ENCODE peak calls at places on chromosomes 16 and 17, in six cellular contexts. A, N, D, Q, E and X are unnamed samples.

GRCh38 chr17:79843917-79844815 is 4.9 kb upstream of the CBX4 start:
- DNase-seq in E (peak), N (no peak), A (peak), Q (no peak), D (no peak), X (peak)

GRCh38 chr16:70579648-70580630 is 56.3 kb downstream of the SF3B3 start:
- DNase-seq in A (peak), Q (no peak), N (no peak), D (peak), E (no peak), X (no peak)

GRCh38 chr16:88321635-88322499 is 60.9 kb upstream of the ZNF469 start:
- DNase-seq in D (no peak), N (no peak), A (no peak), E (no peak), Q (no peak), X (no peak)

GRCh38 chr17:74130276-74130675 is 73.2 kb upstream of the RPL38 start:
- DNase-seq in D (no peak), E (no peak), A (peak), Q (no peak), N (no peak), X (no peak)

GRCh38 chr17:17732892-17733670 is 51.8 kb downstream of the RAI1 start:
- DNase-seq in E (no peak), D (no peak), A (no peak), Q (no peak), N (no peak), X (no peak)

GRCh38 chr17:75514299-75515228 is 773 bp downstream of the CASKIN2 start:
- DNase-seq in E (peak), Q (no peak), D (no peak), N (no peak), A (peak), X (peak)

GRCh38 chr16:54320895-54321294 is 34.3 kb upstream of the IRX3 start:
- DNase-seq in N (no peak), D (no peak), Q (no peak), A (no peak), E (no peak), X (no peak)

GRCh38 chr17:32385121-32385520 is 35.2 kb downstream of the ZNF207 start:
- DNase-seq in A (no peak), D (no peak), Q (no peak), E (no peak), N (no peak), X (no peak)

GRCh38 chr17:19703106-19703775 is 13.1 kb downstream of the SLC47A2 start:
- DNase-seq in E (no peak), D (no peak), A (no peak), N (no peak), Q (no peak), X (no peak)

GRCh38 chr17:68383443-68384321 is 73.6 kb downstream of the WIPI1 start:
- DNase-seq in A (no peak), Q (peak), N (peak), D (no peak), E (no peak), X (no peak)

GRCh38 chr17:63151981-63152523 is 186.0 kb downstream of the TANC2 start:
- DNase-seq in N (no peak), Q (no peak), E (no peak), A (no peak), D (no peak), X (no peak)

GRCh38 chr17:53472586-53472985 is 350.1 kb upstream of the KIF2B start:
- DNase-seq in D (no peak), Q (no peak), A (no peak), N (no peak), E (no peak), X (no peak)

DNA sequence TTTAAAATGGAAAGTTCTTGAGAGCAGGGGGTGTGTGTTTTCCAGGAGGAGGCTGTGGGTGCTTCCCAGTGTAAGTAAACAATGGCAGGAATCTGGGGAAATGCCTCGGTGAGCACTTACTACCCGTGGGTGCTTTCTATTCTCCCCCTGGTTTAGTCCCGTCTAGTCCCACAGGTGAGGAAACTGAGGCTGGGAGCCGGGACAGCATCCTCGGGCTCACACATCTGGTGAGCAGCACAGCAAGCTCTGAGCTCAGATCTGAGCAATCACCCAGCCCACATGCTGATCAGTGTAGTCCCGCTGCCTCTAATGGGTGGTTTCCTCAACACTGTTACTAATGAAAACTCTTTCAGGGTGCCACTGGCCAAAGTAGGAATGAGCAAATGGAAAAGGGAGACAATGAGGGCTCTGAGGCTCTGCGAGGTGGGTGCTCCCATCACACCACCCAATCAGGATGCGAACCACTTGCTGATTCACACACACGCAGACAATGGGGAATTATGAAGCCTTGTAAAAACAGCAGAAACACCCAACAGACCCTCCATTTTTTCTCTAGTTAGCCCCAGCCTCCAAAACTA is 202.6 kb downstream of the PARN start:
- DNase-seq in Q (no peak), D (no peak), A (no peak), N (no peak), E (no peak), X (no peak)
- TF ChIP-seq JUND in Q (no peak), D (no peak), A (no peak), N (no peak), E (no peak), X (no peak)

DNA sequence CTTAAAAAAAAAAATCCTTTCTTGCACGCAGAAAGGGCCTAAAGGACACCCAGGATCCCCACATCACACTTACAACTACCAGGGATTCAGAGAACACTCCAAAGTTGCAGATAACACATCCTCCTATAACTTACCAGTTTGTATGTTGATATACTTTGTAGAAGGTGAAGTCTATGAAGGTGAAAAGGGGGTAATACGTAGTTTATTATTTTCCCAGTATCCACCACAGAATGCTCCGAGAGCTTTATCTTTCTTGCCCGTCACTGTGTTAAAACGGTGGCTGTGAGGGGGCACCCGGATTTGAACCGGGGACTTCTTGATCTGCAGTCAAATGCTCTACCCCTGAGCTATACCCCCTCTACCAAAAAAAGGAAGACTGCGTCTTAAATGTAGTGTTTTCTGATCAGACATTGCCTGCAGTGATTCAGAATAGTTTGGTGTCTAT is 7.9 kb upstream of the RPL23 start:
- DNase-seq in E (no peak), A (no peak), N (peak), D (peak), Q (no peak), X (no peak)
- TF ChIP-seq JUND in E (no peak), A (no peak), N (no peak), D (no peak), Q (no peak), X (no peak)

DNA sequence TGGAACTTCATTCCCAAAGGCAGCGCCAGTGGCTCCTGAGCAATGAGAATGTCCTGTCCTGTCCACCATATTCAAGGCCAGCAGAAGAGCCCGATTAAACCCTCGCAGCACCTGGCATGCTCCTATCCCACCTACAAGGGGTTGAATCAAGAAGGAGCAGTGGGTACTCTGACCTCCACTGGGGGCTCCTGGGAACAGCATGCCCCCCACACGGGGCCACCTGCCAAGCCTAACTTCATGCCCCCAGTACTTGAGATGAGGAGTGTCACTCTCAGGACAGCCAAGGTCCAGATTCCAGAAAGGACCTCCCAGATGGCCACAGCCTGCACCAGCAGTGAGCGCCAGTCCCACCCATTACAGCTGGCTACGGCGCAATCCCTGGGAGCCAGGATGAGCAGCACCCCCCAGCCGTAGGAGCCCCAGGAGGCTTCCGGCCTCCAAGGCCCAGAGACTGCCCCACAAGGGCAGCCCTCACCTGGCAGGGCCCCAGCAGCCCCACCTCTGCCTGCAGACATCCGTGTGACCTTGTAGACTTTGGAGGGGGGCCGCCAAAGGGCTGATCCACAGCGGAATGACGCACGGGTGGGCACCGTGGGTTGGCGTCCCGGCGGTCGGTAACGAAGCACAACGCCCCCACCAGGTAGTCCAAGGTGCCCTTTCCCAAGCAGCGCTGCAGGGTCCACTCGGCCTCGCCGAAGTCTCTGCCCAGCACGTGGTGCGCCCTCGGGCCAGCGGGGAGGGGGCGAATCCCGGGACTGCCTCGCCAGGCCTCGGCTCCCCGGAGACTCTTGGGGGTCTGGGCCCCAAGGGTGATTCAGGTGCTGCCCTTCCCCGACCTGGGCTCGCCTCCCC is 1.0 kb upstream of the MPDU1 start:
- DNase-seq in D (no peak), N (no peak), Q (no peak), A (no peak), E (peak), X (no peak)
- TF ChIP-seq JUND in D (no peak), N (no peak), Q (no peak), A (no peak), E (no peak), X (no peak)

GRCh38 chr17:49930880-49931279 is 38.1 kb upstream of the DLX4 start:
- DNase-seq in E (no peak), A (no peak), N (no peak), D (no peak), Q (no peak), X (no peak)
- TF ChIP-seq JUND in E (no peak), A (no peak), N (no peak), D (no peak), Q (no peak), X (no peak)

GRCh38 chr17:50588391-50589111 is 28.0 kb downstream of the CACNA1G start:
- DNase-seq in Q (no peak), A (no peak), N (no peak), E (no peak), D (no peak), X (no peak)

GRCh38 chr17:50587571-50587970 is 27.1 kb downstream of the CACNA1G start:
- DNase-seq in D (no peak), A (no peak), N (no peak), Q (no peak), E (no peak), X (no peak)

GRCh38 chr17:50591338-50591737 is 30.8 kb downstream of the CACNA1G start:
- DNase-seq in A (no peak), D (no peak), E (no peak), N (no peak), Q (no peak), X (no peak)

GRCh38 chr17:50586421-50587247 is 26.1 kb downstream of the CACNA1G start:
- DNase-seq in A (no peak), N (no peak), Q (no peak), D (no peak), E (no peak), X (no peak)

DNA sequence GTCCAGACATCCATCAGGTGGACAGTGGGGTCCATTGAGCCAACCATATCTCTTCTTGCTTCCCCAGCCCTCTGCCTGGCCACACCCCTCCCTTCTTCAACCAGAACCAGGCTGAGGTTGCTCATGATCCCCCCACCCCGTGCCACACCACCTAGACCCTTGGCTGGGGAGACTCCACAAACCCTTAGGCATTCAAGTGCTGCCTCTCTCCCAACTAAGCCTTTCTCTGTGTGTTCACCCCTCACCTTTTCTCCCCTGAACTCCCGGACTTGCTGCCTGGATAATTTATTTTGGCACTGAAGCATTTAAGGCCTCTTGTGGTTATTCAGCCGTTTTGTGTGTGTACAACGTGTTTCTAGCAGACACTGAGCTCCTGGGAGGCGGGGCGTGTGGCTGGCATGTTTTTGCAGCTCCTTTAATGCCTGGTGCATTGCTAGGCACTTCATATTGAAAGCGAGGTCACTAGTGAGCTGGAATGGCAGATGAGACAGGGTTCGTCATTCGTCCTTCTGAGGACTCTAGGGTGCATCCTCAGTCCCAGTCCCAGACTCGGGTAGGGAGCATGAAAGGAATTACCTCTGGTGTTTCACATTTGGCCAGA is 28.7 kb downstream of the CACNA1G start:
- DNase-seq in E (no peak), D (no peak), Q (no peak), A (no peak), N (no peak), X (no peak)
- TF ChIP-seq JUND in E (no peak), D (no peak), Q (no peak), A (no peak), N (no peak), X (no peak)

DNA sequence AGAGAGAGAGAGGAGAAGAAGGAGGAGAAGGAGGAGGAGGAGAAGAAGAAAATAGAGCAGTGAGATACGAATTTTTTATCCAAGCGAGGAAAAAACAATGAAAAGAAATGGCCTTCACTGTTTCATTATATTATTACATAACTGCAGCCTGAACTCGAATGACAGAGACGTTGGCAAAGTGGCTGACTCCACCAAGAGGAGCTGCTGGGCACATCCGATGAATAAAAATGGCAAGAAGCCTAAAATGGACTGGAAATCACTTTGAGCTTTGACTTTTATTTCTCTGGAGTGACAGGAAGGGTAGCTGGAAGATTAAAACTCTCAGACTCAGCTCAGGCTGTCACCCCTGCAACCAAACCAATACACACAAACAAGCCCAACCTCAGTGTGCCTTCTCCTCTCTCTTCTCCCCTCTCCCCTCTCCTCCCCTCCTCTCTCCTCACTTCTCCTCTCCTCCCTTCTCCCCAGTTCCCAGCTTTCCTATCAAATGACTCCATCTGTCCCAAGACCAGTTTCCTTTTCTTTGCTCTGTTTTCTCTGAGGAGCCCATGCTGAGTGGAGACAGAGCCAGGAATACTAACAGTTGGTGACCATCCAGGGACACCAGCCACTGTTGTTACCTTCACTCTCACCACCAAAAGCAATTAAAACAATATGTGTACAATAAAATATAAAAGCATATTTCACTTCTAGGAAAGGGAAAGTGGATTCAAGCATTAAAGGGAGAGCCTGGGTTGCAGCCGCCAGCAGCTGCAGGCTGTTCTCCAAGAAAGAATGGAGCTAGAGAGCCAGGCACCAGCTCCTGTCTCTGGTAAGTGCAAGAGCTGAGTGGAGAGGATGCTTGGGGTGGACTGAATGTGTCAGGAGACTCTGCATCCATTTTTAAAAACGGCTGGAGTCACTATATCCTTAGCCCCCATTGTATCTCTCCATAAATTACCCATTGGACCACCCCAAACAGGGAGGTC is 51.2 kb downstream of the SOX9 start:
- DNase-seq in N (no peak), E (no peak), A (no peak), D (no peak), Q (no peak), X (no peak)
- TF ChIP-seq JUND in N (no peak), E (no peak), A (no peak), D (no peak), Q (no peak), X (no peak)